ENCODE peak calls at places on chromosomes 11 and 22, in seven cellular contexts. O is cardiac fibroblast; Z is RPMI7951; G is stimulated activated CD4-positive, alpha-beta T cell treated with anti-CD3 and anti-CD28 coated beads, Interleukin-1b, Interleukin-23, amount 100 ng/mL, for 1 hour; M is stimulated activated CD8-positive, alpha-beta memory T cell treated with anti-CD3 and anti-CD28 coated beads, Interleukin-12 subunit alpha, Interleukin-12 subunit beta, amount 100 ng/mL, for 4 hours; W is lung microvascular endothelial cell; K is activated gamma-delta T cell treated with Interleukin-2 at 50 U/mL for 16 hours. V is an unnamed sample.

GRCh38 chr11:121035823-121036222 is 11.9 kb downstream of the TBCEL start:
- DNase-seq in M (no peak), K (no peak), G (no peak), O (no peak), W (no peak), Z (peak), V (no peak)

GRCh38 chr22:46053563-46054090 is 76.7 kb upstream of the WNT7B start:
- DNase-seq in W (peak), M (peak), K (peak), G (no peak), Z (peak), O (peak), V (peak)

GRCh38 chr11:69652999-69653398 is 12.0 kb downstream of the CCND1 start:
- DNase-seq in K (no peak), O (no peak), M (no peak), W (no peak), Z (no peak), G (no peak), V (no peak)

GRCh38 chr22:29268511-29269229 is 602 bp downstream of the EWSR1 start:
- DNase-seq in M (peak), O (peak), W (peak), Z (peak), G (no peak), K (peak), V (no peak)

GRCh38 chr22:41367039-41367679 is 14.6 kb upstream of the TEF start:
- DNase-seq in W (peak), Z (peak), M (no peak), O (peak), G (no peak), K (no peak), V (no peak)

GRCh38 chr11:90349741-90350140 is 126.9 kb upstream of the CHORDC1 start:
- DNase-seq in W (no peak), M (no peak), Z (no peak), K (no peak), O (no peak), G (no peak), V (no peak)

GRCh38 chr11:70229737-70230136 is 26.6 kb downstream of the FADD start:
- DNase-seq in W (no peak), Z (no peak), O (no peak), M (no peak), K (no peak), G (no peak), V (no peak)

GRCh38 chr11:3949132-3949531 is 93.7 kb downstream of the STIM1 start:
- DNase-seq in Z (no peak), O (no peak), M (no peak), G (no peak), K (no peak), W (no peak), V (peak)

GRCh38 chr11:45073575-45074225 is 72.7 kb upstream of the PRDM11 start:
- DNase-seq in W (no peak), Z (no peak), O (no peak), G (no peak), M (no peak), K (peak), V (peak)

GRCh38 chr11:58626915-58627483 is 4.5 kb downstream of the CNTF start:
- DNase-seq in W (no peak), O (peak), K (no peak), G (no peak), Z (no peak), M (no peak), V (no peak)

GRCh38 chr11:115623021-115623451 is 118.8 kb upstream of the CADM1 start:
- DNase-seq in K (no peak), W (peak), O (peak), M (no peak), Z (peak), G (no peak), V (no peak)

V was measured in B cell.